ENCODE peak calls at places on chromosomes 12 and 14, in nine cellular contexts. I, R, B, G, O, T, E, M and P are unnamed samples. For H3K9me3, the result is how much of the 10 kb centered on the place peaks cover.

GRCh38 chr12:76480800-76481199 is 78.8 kb downstream of the OSBPL8 start:
- DNase-seq in I (no peak), R (no peak), B (no peak), G (no peak), O (no peak), T (no peak), E (no peak), M (no peak), P (no peak)

GRCh38 chr14:86858043-86858442 is 1134.9 kb downstream of the GALC start:
- DNase-seq in I (no peak), R (no peak), B (peak), G (no peak), O (no peak), T (no peak), E (peak), M (no peak), P (no peak)

GRCh38 chr12:78245111-78245510 is 414.4 kb downstream of the NAV3 start:
- DNase-seq in I (no peak), R (no peak), B (no peak), G (no peak), O (no peak), T (no peak), E (no peak), M (no peak), P (no peak)

GRCh38 chr12:53750812-53751335 is 905 bp downstream of the CISTR start:
- DNase-seq in I (no peak), R (no peak), B (peak), G (no peak), O (peak), T (no peak), E (peak), M (no peak), P (no peak)

GRCh38 chr12:64269161-64269560 is 47.1 kb upstream of the KICS2 start:
- DNase-seq in I (no peak), R (no peak), B (no peak), G (no peak), O (no peak), T (no peak), E (no peak), M (no peak), P (no peak)

GRCh38 chr12:62347922-62348650 is 87.9 kb downstream of the USP15 start:
- DNase-seq in I (no peak), R (no peak), B (peak), G (no peak), O (no peak), T (peak), E (peak), M (no peak), P (no peak)

GRCh38 chr14:59067135-59067894 is 121.2 kb upstream of the DAAM1 start:
- DNase-seq in I (no peak), R (no peak), B (peak), G (no peak), O (no peak), T (no peak), E (peak), M (no peak), P (peak)

GRCh38 chr14:104600141-104600643 is 4.4 kb downstream of the TMEM179 start:
- DNase-seq in I (no peak), R (no peak), B (no peak), G (no peak), O (peak), T (no peak), E (no peak), M (no peak), P (peak)

GRCh38 chr14:84544486-84544885 is 985.5 kb upstream of the FLRT2 start:
- DNase-seq in I (no peak), R (no peak), B (no peak), G (no peak), O (no peak), T (no peak), E (no peak), M (no peak), P (no peak)

GRCh38 chr14:101242442-101243385 is 318.6 kb upstream of the DIO3 start:
- DNase-seq in I (no peak), R (no peak), B (no peak), G (peak), O (peak), T (no peak), E (no peak), M (no peak), P (no peak)

GRCh38 chr14:67949771-67950170 is 130.2 kb downstream of the RAD51B start:
- DNase-seq in I (no peak), R (no peak), B (no peak), G (no peak), O (no peak), T (no peak), E (no peak), M (no peak), P (no peak)

GRCh38 chr14:74302160-74302628 is 540 bp downstream of the ABCD4 start:
- DNase-seq in I (no peak), R (no peak), B (peak), G (no peak), O (peak), T (peak), E (peak), M (peak), P (peak)

GRCh38 chr12:48050174-48050573 is 45.9 kb upstream of the COL2A1 start:
- DNase-seq in I (no peak), R (no peak), B (peak), G (no peak), O (no peak), T (peak), E (no peak), M (no peak), P (no peak)

GRCh38 chr12:65649126-65649525 is 175.2 kb upstream of the HMGA2 start:
- DNase-seq in I (no peak), R (peak), B (peak), G (no peak), O (no peak), T (peak), E (peak), M (no peak), P (peak)

GRCh38 chr12:49049566-49050224 is 10.9 kb downstream of the KMT2D start:
- DNase-seq in I (no peak), R (no peak), B (peak), G (no peak), O (no peak), T (peak), E (peak), M (no peak), P (no peak)

GRCh38 chr14:51716610-51717009 is 64.9 kb downstream of the FRMD6 start:
- DNase-seq in I (no peak), R (no peak), B (peak), G (no peak), O (no peak), T (peak), E (peak), M (no peak), P (peak)

GRCh38 chr14:68182492-68182891 is 362.9 kb downstream of the RAD51B start:
- DNase-seq in I (no peak), R (no peak), B (no peak), G (no peak), O (no peak), T (no peak), E (no peak), M (peak), P (no peak)

GRCh38 chr12:110590806-110591326 is 7.7 kb upstream of the PPTC7 start:
- DNase-seq in I (no peak), R (no peak), B (peak), G (no peak), O (no peak), T (no peak), E (peak), M (peak), P (no peak)

GRCh38 chr12:50166776-50167025 is 468 bp downstream of the CERS5 start:
- DNase-seq in I (no peak), R (peak), B (no peak), G (no peak), O (no peak), T (no peak), E (no peak), M (no peak), P (no peak)

GRCh38 chr12:105013892-105014291 is 27.8 kb downstream of the NOPCHAP1 start:
- DNase-seq in I (no peak), R (no peak), B (peak), G (no peak), O (no peak), T (no peak), E (peak), M (no peak), P (peak)

GRCh38 chr14:75132374-75133086 is 5.7 kb upstream of the NEK9 start:
- DNase-seq in I (peak), R (peak), B (peak), G (peak), O (peak), T (peak), E (peak), M (peak), P (peak)

GRCh38 chr12:67887065-67887464 is 102.2 kb upstream of the IFNG-AS1 start:
- DNase-seq in I (no peak), R (no peak), B (no peak), G (no peak), O (no peak), T (no peak), E (no peak), M (no peak), P (no peak)

GRCh38 chr12:58009355-58009754 is 68.0 kb downstream of the ATP23 start:
- DNase-seq in I (no peak), R (no peak), B (no peak), G (no peak), O (no peak), T (no peak), E (no peak), M (no peak), P (no peak)

GRCh38 chr14:98101323-98101722 is 1170.7 kb downstream of the BCL11B start:
- DNase-seq in I (no peak), R (no peak), B (no peak), G (no peak), O (no peak), T (no peak), E (no peak), M (no peak), P (no peak)

GRCh38 chr14:31080060-31080459 is 53.9 kb upstream of the STRN3 start:
- DNase-seq in I (no peak), R (no peak), B (peak), G (no peak), O (no peak), T (peak), E (no peak), M (no peak), P (no peak)

GRCh38 chr12:121560392-121561021 is 20.3 kb downstream of the KDM2B start:
- DNase-seq in I (no peak), R (no peak), B (no peak), G (no peak), O (no peak), T (no peak), E (no peak), M (peak), P (no peak)

GRCh38 chr12:22287776-22288621 is 46.5 kb downstream of the ST8SIA1 start:
- DNase-seq in I (no peak), R (no peak), B (peak), G (peak), O (no peak), T (no peak), E (peak), M (no peak), P (peak)

GRCh38 chr12:58981961-58982360 is 61.7 kb upstream of the LRIG3 start:
- DNase-seq in I (no peak), R (no peak), B (no peak), G (no peak), O (no peak), T (no peak), E (no peak), M (no peak), P (no peak)

DNA sequence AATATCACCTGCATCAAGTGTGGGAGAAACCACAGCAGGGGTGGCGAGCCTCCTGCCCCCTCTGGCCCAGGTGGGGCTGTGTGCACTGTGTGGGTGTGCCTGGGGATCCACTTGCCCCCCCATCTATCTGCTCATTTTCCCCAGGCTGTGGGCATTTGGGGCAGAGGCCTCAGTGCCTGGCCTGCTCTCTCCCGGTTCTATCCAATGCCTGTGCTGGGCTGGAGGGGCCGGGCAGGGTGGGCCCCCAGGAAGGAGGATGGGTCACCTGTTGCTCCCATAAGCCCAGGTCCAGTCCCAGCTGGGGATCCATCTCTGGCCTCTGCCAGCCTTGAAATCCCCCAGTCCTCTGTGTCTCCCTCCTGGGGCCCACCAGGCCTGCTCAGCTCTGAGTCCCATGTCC is 105.6 kb downstream of the TMEM121 start:
- DNase-seq in I (no peak), R (no peak), B (no peak), G (no peak), O (no peak), T (no peak), E (no peak), M (no peak), P (no peak)
- H3K9me3 ChIP-seq in I (under half), R (under half), B (under half), G (half or more), O (under half), T (under half), E (under half), M (under half), P (under half)

GRCh38 chr14:100108840-100109593 is 43.8 kb downstream of the EVL start:
- DNase-seq in I (no peak), R (no peak), B (peak), G (no peak), O (no peak), T (no peak), E (no peak), M (no peak), P (no peak)
- H3K9ac ChIP-seq in I (no peak), R (no peak), B (no peak), G (no peak), O (no peak), T (no peak), E (peak), M (no peak), P (no peak)

DNA sequence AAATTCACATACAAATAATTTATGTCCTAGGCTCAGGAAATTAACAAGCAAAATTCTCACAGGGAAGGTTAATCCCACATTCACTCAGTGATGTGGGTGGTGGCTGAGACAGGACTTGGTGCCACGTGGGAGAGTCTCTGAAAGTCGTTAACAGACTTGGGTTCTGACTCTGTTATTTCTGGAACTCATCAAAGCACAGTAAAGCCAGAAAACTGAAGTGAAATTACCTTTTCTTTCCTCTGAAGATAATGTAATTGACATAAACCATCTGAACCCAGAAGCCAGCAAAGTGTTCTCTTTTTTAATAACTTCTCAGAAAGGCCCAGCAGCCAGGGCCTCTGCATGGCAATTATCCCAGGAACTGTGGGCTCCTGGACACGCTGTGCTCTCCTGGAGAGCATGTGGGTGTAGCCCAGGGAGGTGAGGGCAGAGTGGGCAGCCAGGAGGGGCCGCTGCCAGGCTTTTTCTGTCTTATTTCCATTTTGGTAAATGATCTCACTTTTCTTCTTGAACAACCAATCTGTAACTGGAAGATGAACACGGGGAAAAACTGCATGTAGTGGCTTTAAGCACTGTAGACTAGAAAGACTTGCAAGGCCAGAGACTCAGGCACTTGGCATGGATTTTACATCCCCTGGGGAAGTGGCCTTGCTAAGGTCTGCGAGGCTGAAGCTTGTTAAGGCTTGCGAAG is 444.1 kb upstream of the TMEM132C start:
- DNase-seq in I (no peak), R (no peak), B (no peak), G (no peak), O (no peak), T (no peak), E (no peak), M (no peak), P (no peak)
- H3K9me3 ChIP-seq in I (under half), R (under half), B (under half), G (under half), O (under half), T (under half), E (under half), M (under half), P (under half)

GRCh38 chr14:94946244-94946643 is 176.3 kb upstream of the GSC start:
- DNase-seq in I (no peak), R (no peak), B (no peak), G (no peak), O (no peak), T (no peak), E (no peak), M (no peak), P (no peak)
- H3K9ac ChIP-seq in I (no peak), R (no peak), B (no peak), G (no peak), O (no peak), T (no peak), E (no peak), M (no peak), P (no peak)

GRCh38 chr14:19902409-19902808 is 18.0 kb upstream of the OR4K5 start:
- DNase-seq in I (no peak), R (no peak), B (no peak), G (no peak), O (no peak), T (no peak), E (no peak), M (no peak), P (no peak)

GRCh38 chr14:19900999-19901398 is 19.4 kb upstream of the OR4K5 start:
- DNase-seq in I (no peak), R (no peak), B (no peak), G (no peak), O (no peak), T (no peak), E (no peak), M (no peak), P (no peak)

GRCh38 chr14:19911114-19911513 is 9.3 kb upstream of the OR4K5 start:
- DNase-seq in I (no peak), R (no peak), B (no peak), G (no peak), O (no peak), T (no peak), E (no peak), M (no peak), P (no peak)

DNA sequence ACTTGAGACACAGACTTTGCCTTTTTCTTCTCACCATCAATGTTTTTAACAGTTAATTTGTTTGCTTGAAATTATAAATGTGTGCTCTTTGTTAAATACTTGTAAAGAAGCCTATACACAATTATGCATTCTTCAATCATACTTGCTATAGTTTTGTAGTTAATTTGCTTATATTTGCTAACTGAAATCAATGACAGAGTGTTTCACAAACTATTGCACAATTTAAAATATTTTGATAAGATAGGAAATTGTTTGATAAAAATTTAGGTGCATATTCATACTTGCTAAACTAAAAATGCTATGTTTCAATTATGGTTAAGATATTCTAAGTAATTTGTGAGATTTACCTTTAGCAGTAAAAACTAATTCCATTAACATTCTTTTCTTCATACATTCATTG is 13.7 kb upstream of the OR4K5 start:
- DNase-seq in I (no peak), R (no peak), B (no peak), G (no peak), O (no peak), T (no peak), E (no peak), M (no peak), P (no peak)
- H3K9me3 ChIP-seq in I (under half), R (under half), B (under half), G (half or more), O (under half), T (under half), E (under half), M (under half), P (under half)

GRCh38 chr12:15928345-15928744 is 17.2 kb downstream of the DERA start:
- DNase-seq in I (no peak), R (no peak), B (peak), G (no peak), O (no peak), T (peak), E (peak), M (peak), P (peak)
- H3K9ac ChIP-seq in I (no peak), R (no peak), B (no peak), G (no peak), O (no peak), T (no peak), E (peak), M (no peak), P (no peak)

GRCh38 chr12:132937476-132937875 is 18.6 kb downstream of the ZNF605 start:
- DNase-seq in I (no peak), R (no peak), B (no peak), G (no peak), O (no peak), T (no peak), E (no peak), M (no peak), P (no peak)
- H3K9me3 ChIP-seq in I (half or more), R (under half), B (half or more), G (under half), O (under half), T (under half), E (half or more), M (under half), P (under half)

GRCh38 chr14:22598896-22599244 is 770 bp downstream of the ABHD4 start:
- DNase-seq in I (no peak), R (peak), B (peak), G (no peak), O (no peak), T (peak), E (peak), M (no peak), P (peak)
- H3K9ac ChIP-seq in I (no peak), R (peak), B (peak), G (peak), O (peak), T (peak), E (peak), M (peak), P (peak)

DNA sequence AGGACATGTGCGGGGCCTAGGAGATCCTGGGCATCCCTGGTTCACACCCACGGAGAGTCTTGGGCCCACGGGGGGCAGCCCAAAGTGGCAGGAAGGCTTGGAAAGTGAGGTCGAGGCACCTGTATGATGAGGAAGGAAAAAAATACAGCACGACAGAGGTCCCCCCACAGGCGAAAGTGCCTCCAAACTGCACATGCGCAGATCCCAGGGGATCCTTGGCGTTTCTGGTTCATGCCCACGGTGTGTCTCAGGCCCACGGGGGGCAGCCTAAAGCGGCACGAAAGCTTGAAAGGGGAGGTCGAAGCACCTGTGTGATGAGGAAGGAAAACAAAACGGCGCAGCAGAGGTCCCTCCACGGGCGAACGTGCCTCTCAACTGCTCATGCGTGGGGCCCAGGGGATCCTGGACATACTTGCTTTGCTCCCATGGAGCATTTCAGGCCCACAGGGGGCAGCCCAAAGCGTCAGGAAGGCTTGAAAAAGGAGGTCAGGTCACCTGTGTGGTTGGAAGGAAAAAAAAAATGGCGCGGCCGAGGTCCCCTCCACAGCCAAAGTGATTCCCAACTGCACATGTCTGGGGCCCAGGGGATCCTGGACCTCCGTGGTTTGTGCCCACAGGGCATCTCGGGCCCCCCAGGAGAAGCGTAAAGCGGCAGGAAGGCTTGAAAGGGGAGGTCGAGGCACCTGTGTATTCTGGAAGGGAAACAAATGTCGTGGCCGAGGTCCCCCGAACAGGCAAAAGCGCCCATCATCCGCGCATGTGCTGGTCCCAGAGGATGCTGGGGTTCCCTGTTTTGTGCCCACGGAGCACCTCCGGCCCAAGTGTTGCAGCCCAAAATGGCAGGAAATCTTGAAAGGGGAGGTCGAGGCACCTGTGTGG is 582.6 kb downstream of the ALG10 start:
- DNase-seq in I (no peak), R (no peak), B (no peak), G (peak), O (peak), T (no peak), E (no peak), M (no peak), P (no peak)
- H3K9me3 ChIP-seq in I (under half), R (under half), B (half or more), G (half or more), O (under half), T (under half), E (under half), M (under half), P (under half)